ENCODE peak calls at places on chromosomes 4 and X, in four cellular contexts. One of them, this sample, is unnamed.
A peak's percentile ranks its signal among the peaks of the same experiment; 100 is the strongest.

GRCh38 chr4:112119358-112119783 is 25.9 kb upstream of the FAM241A start:
- DNase-seq in GM23338: no peak
- DNase-seq in retinal pigment epithelial cell: no peak
- DNase-seq in A549: no peak
- DNase-seq in this sample: no peak

GRCh38 chr4:165457793-165458192 is 79.0 kb downstream of the CPE start:
- DNase-seq in GM23338: no peak
- DNase-seq in retinal pigment epithelial cell: no peak
- DNase-seq in A549: no peak
- DNase-seq in this sample: no peak

GRCh38 chr4:76640252-76640925 is 205.4 kb downstream of the SHROOM3 start:
- DNase-seq in GM23338: peak; percentile 29
- DNase-seq in retinal pigment epithelial cell: no peak
- DNase-seq in A549: no peak
- DNase-seq in this sample: no peak

GRCh38 chr4:80466618-80467017 is 131.1 kb downstream of the CFAP299 start:
- DNase-seq in retinal pigment epithelial cell: no peak
- DNase-seq in A549: no peak
- DNase-seq in GM23338: no peak
- DNase-seq in this sample: no peak

GRCh38 chr4:10185518-10186227 is 69.1 kb upstream of the WDR1 start:
- DNase-seq in retinal pigment epithelial cell: no peak
- DNase-seq in A549: no peak
- DNase-seq in GM23338: no peak
- DNase-seq in this sample: no peak

GRCh38 chrX:108299101-108299591 is 139.1 kb downstream of the COL4A6 start:
- DNase-seq in retinal pigment epithelial cell: peak; percentile 34
- DNase-seq in A549: peak; percentile 24
- DNase-seq in GM23338: peak; percentile 9
- DNase-seq in this sample: no peak

GRCh38 chrX:120560405-120560841 is 339 bp downstream of the CUL4B start:
- DNase-seq in A549: no peak
- DNase-seq in GM23338: no peak
- DNase-seq in retinal pigment epithelial cell: no peak
- DNase-seq in this sample: no peak

GRCh38 chrX:22155126-22155525 is 117.6 kb upstream of the CBLL2 start:
- DNase-seq in retinal pigment epithelial cell: no peak
- DNase-seq in A549: no peak
- DNase-seq in GM23338: no peak
- DNase-seq in this sample: no peak

GRCh38 chr4:175419120-175419774 is 392.8 kb downstream of the GPM6A start:
- DNase-seq in GM23338: no peak
- DNase-seq in A549: peak; percentile 93
- DNase-seq in retinal pigment epithelial cell: peak; percentile 92
- DNase-seq in this sample: peak; percentile 76

GRCh38 chr4:123986268-123986798 is 589.7 kb downstream of the SPRY1 start:
- DNase-seq in GM23338: no peak
- DNase-seq in A549: no peak
- DNase-seq in retinal pigment epithelial cell: peak; percentile 89
- DNase-seq in this sample: peak; percentile 67

GRCh38 chr4:48073567-48074103 is 57.1 kb downstream of the NIPAL1 start:
- DNase-seq in A549: no peak
- DNase-seq in retinal pigment epithelial cell: no peak
- DNase-seq in GM23338: no peak
- DNase-seq in this sample: no peak

GRCh38 chr4:161714022-161714751 is 449.6 kb downstream of the FSTL5 start:
- DNase-seq in retinal pigment epithelial cell: peak; percentile 69
- DNase-seq in A549: no peak
- DNase-seq in GM23338: no peak
- DNase-seq in this sample: peak; percentile 23

GRCh38 chrX:153490217-153490616 is 4.6 kb upstream of the BGN start:
- DNase-seq in retinal pigment epithelial cell: no peak
- DNase-seq in GM23338: no peak
- DNase-seq in A549: no peak
- DNase-seq in this sample: no peak

GRCh38 chr4:183905593-183906485 is 732 bp downstream of the STOX2 start:
- DNase-seq in retinal pigment epithelial cell: peak; percentile 24
- DNase-seq in GM23338: peak; percentile 98
- DNase-seq in A549: peak; percentile 26
- DNase-seq in this sample: peak; percentile 13

GRCh38 chr4:2860391-2861348 is 17.0 kb downstream of the ADD1 start:
- DNase-seq in A549: no peak
- DNase-seq in GM23338: peak; percentile 71
- DNase-seq in retinal pigment epithelial cell: no peak
- DNase-seq in this sample: no peak

GRCh38 chr4:89469930-89470375 is 162.4 kb upstream of the GPRIN3 start:
- DNase-seq in GM23338: no peak
- DNase-seq in retinal pigment epithelial cell: peak; percentile 69
- DNase-seq in A549: peak; percentile 25
- DNase-seq in this sample: peak; percentile 39

GRCh38 chr4:74386159-74386558 is 21.2 kb downstream of the EREG start:
- DNase-seq in GM23338: no peak
- DNase-seq in retinal pigment epithelial cell: no peak
- DNase-seq in A549: no peak
- DNase-seq in this sample: no peak

GRCh38 chr4:79015406-79015805 is 76.2 kb upstream of the PAQR3 start:
- DNase-seq in GM23338: no peak
- DNase-seq in A549: no peak
- DNase-seq in retinal pigment epithelial cell: no peak
- DNase-seq in this sample: no peak

GRCh38 chr4:140568507-140569306 is at the start of gene UCP1:
- DNase-seq in retinal pigment epithelial cell: no peak
- DNase-seq in GM23338: peak; percentile 85
- DNase-seq in A549: no peak
- DNase-seq in this sample: no peak
- TF ChIP-seq CTCF in retinal pigment epithelial cell: no peak
- TF ChIP-seq CTCF in GM23338: peak; percentile 27
- TF ChIP-seq CTCF in A549: no peak
- TF ChIP-seq CTCF in this sample: no peak

DNA sequence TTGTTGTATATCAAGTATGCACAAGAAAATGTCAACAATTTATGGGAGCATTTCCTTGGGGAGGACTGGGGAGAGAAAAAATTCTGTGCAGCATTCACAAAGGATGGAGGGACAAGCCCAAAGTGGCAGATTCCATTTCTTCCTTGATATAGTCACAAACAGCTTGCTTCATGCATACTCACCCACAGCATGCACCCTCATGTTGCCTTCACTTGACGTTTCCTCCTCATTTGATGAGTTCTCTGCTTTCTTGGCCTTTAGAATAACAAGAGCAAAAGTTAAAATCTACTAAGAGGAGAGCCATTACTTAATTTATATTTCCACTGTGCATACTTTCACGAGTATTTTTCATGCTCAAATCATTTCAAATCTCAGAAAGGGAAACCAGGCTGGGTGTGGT is 37.7 kb downstream of the SPARCL1 start:
- DNase-seq in GM23338: no peak
- DNase-seq in retinal pigment epithelial cell: no peak
- DNase-seq in A549: no peak
- DNase-seq in this sample: no peak
- TF ChIP-seq CTCF in GM23338: no peak
- TF ChIP-seq CTCF in retinal pigment epithelial cell: no peak
- TF ChIP-seq CTCF in A549: no peak
- TF ChIP-seq CTCF in this sample: no peak

DNA sequence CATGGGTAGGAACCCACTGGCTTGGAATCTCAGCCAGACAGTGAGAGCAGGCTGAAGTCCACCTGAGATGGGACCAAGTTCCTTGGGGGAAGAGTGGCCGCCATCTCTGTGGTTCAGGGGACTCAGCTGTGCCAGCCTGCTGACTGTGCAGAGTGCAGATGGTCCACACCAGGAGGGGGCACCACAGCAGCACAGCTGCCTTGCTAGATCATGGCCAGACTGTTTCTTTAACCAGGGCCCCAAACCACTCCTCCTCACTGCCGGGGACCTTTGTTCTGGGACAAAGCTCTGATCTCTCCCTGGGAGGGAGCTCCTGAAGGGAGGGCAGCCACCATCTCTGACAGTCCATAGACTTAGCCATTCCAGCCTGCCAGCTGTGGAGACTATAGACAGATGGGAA is 2189.6 kb downstream of the PCDH7 start:
- DNase-seq in A549: no peak
- DNase-seq in retinal pigment epithelial cell: no peak
- DNase-seq in GM23338: peak; percentile 17
- DNase-seq in this sample: no peak
- TF ChIP-seq CTCF in A549: no peak
- TF ChIP-seq CTCF in retinal pigment epithelial cell: no peak
- TF ChIP-seq CTCF in GM23338: peak; percentile 61
- TF ChIP-seq CTCF in this sample: no peak

GRCh38 chrX:53241558-53241957 is 16.6 kb upstream of the KDM5C start:
- DNase-seq in GM23338: no peak
- DNase-seq in retinal pigment epithelial cell: no peak
- DNase-seq in A549: no peak
- DNase-seq in this sample: no peak

GRCh38 chrX:53242310-53242709 is 17.3 kb upstream of the KDM5C start:
- DNase-seq in retinal pigment epithelial cell: no peak
- DNase-seq in A549: no peak
- DNase-seq in GM23338: no peak
- DNase-seq in this sample: no peak

GRCh38 chrX:53237056-53237455 is 12.0 kb upstream of the KDM5C start:
- DNase-seq in A549: no peak
- DNase-seq in retinal pigment epithelial cell: no peak
- DNase-seq in GM23338: no peak
- DNase-seq in this sample: no peak

GRCh38 chrX:53236025-53236679 is 11.1 kb upstream of the KDM5C start:
- DNase-seq in retinal pigment epithelial cell: no peak
- DNase-seq in A549: no peak
- DNase-seq in GM23338: no peak
- DNase-seq in this sample: no peak

GRCh38 chrX:53239474-53239873 is 14.5 kb upstream of the KDM5C start:
- DNase-seq in A549: peak; percentile 56
- DNase-seq in retinal pigment epithelial cell: no peak
- DNase-seq in GM23338: peak; percentile 20
- DNase-seq in this sample: no peak
- TF ChIP-seq CTCF in A549: peak; percentile 12
- TF ChIP-seq CTCF in retinal pigment epithelial cell: peak; percentile 25
- TF ChIP-seq CTCF in GM23338: peak; percentile 44
- TF ChIP-seq CTCF in this sample: peak; percentile 26

DNA sequence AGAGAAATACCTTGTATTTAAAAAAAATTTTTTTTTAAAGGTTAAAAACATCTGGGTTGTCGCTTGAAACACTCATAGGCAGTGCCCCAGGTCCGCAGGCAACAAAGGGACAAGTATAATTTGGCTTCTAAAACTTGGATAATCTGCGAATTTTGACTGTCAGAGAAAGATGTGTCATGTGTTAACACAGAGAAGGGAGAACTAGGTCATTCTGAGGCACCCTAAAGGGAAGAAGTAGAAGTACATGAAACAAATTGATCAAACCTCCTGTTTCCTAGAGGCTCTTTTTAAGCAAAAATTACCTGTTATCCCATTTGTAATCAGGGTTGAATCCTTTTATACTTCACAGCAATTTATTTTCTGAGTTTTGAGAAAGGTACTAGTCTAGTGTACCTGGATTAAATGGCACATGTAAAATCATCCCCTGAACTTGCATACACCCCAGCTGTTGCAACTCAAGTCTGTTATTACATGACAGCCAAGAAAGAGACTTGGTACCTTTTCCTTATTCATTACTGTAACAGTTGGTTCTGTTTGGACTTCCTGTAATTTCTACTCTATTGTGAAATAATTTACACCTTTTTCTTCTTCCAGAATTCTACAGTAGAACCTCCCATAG is 1.7 kb downstream of the SRD5A3 start:
- DNase-seq in GM23338: no peak
- DNase-seq in retinal pigment epithelial cell: no peak
- DNase-seq in A549: no peak
- DNase-seq in this sample: no peak
- TF ChIP-seq CTCF in GM23338: no peak
- TF ChIP-seq CTCF in retinal pigment epithelial cell: no peak
- TF ChIP-seq CTCF in A549: no peak
- TF ChIP-seq CTCF in this sample: no peak

This sample was measured in epithelial cell of proximal tubule.